ENCODE peak calls at places on chromosomes 4 and X, in six cellular contexts. M is K562, Y is HepG2, N is GM12878, K is H1, U is GM12891. T is an unnamed sample.
A peak's percentile ranks its signal among the peaks of the same experiment; 100 is the strongest.

GRCh38 chr4:121376097-121376496 is 4.7 kb downstream of the QRFPR start:
- DNase-seq in M (no peak), Y (no peak), N (no peak), K (no peak), U (no peak), T (no peak)

GRCh38 chr4:680931-681645 is 6.7 kb downstream of the MYL5 start:
- DNase-seq in M (peak; percentile 87), Y (no peak), N (no peak), K (peak; percentile 75), U (no peak), T (peak; percentile 78)

GRCh38 chr4:166198921-166199320 is 325.9 kb downstream of the TLL1 start:
- DNase-seq in M (no peak), Y (no peak), N (no peak), K (no peak), U (no peak), T (no peak)

GRCh38 chrX:14083783-14084182 is 54.1 kb upstream of the GEMIN8 start:
- DNase-seq in M (no peak), Y (no peak), N (no peak), K (no peak), U (no peak), T (no peak)

GRCh38 chr4:174523003-174523693 is 860 bp upstream of the HPGD start:
- DNase-seq in M (peak; percentile 21), Y (no peak), N (no peak), K (no peak), U (no peak), T (no peak)

GRCh38 chr4:3019471-3019870 is 54.9 kb downstream of the HTT-AS start:
- DNase-seq in M (no peak), Y (no peak), N (no peak), K (no peak), U (no peak), T (no peak)

GRCh38 chrX:19689170-19689814 is 174.0 kb upstream of the MAP3K15 start:
- DNase-seq in M (no peak), Y (no peak), N (no peak), K (no peak), U (no peak), T (no peak)

GRCh38 chr4:10100734-10101216 is 15.8 kb downstream of the WDR1 start:
- DNase-seq in M (no peak), Y (no peak), N (no peak), K (no peak), U (no peak), T (no peak)

GRCh38 chrX:93422693-93423092 is 250.7 kb downstream of the NAP1L3 start:
- DNase-seq in M (peak; percentile 3), Y (peak; percentile 0), N (no peak), K (no peak), U (no peak), T (no peak)

GRCh38 chr4:105206214-105206613 is 59.5 kb downstream of the TET2 start:
- DNase-seq in M (no peak), Y (no peak), N (no peak), K (no peak), U (no peak), T (no peak)

GRCh38 chrX:138711399-138712347 is at the start of gene FGF13:
- DNase-seq in M (no peak), Y (peak; percentile 0), N (no peak), K (peak; percentile 60), U (no peak), T (peak; percentile 11)

GRCh38 chrX:17377795-17378194 is 2.8 kb downstream of the NHS start:
- DNase-seq in M (no peak), Y (no peak), N (no peak), K (no peak), U (no peak), T (no peak)

GRCh38 chr4:123869517-123870282 is 473.1 kb downstream of the SPRY1 start:
- DNase-seq in M (no peak), Y (no peak), N (no peak), K (no peak), U (no peak), T (no peak)

GRCh38 chr4:43330288-43330687 is 437.8 kb downstream of the GRXCR1 start:
- DNase-seq in M (no peak), Y (no peak), N (no peak), K (no peak), U (no peak), T (no peak)

GRCh38 chr4:43842594-43842993 is 606.0 kb downstream of the KCTD8 start:
- DNase-seq in M (no peak), Y (no peak), N (no peak), K (no peak), U (no peak), T (no peak)

GRCh38 chrX:8036914-8037313 is 109.7 kb upstream of the PNPLA4 start:
- DNase-seq in M (no peak), Y (no peak), N (no peak), K (no peak), U (no peak), T (no peak)

GRCh38 chr4:146105464-146105863 is 70.1 kb upstream of the LSM6 start:
- DNase-seq in M (no peak), Y (no peak), N (no peak), K (no peak), U (no peak), T (no peak)

GRCh38 chr4:119581480-119581879 is 47.1 kb downstream of the PDE5A start:
- DNase-seq in M (no peak), Y (no peak), N (no peak), K (no peak), U (no peak), T (no peak)

GRCh38 chrX:47771473-47771872 is 65.2 kb upstream of the ZNF81 start:
- DNase-seq in M (no peak), Y (no peak), N (no peak), K (no peak), U (no peak), T (no peak)

GRCh38 chrX:86051741-86052140 is 4.4 kb upstream of the CHM start:
- DNase-seq in M (no peak), Y (no peak), N (no peak), K (no peak), U (no peak), T (no peak)

GRCh38 chrX:153910446-153910845 is 6.0 kb downstream of the AVPR2 start:
- DNase-seq in M (no peak), Y (no peak), N (no peak), K (no peak), U (no peak), T (no peak)

GRCh38 chrX:153908219-153908875 is 3.9 kb downstream of the AVPR2 start:
- DNase-seq in M (no peak), Y (no peak), N (no peak), K (no peak), U (no peak), T (no peak)

GRCh38 chrX:153911798-153912197 is 7.3 kb downstream of the AVPR2 start:
- DNase-seq in M (no peak), Y (no peak), N (no peak), K (no peak), U (no peak), T (no peak)

GRCh38 chrX:153909024-153909979 is 4.8 kb downstream of the AVPR2 start:
- DNase-seq in M (peak; percentile 67), Y (peak; percentile 10), N (no peak), K (no peak), U (no peak), T (no peak)

DNA sequence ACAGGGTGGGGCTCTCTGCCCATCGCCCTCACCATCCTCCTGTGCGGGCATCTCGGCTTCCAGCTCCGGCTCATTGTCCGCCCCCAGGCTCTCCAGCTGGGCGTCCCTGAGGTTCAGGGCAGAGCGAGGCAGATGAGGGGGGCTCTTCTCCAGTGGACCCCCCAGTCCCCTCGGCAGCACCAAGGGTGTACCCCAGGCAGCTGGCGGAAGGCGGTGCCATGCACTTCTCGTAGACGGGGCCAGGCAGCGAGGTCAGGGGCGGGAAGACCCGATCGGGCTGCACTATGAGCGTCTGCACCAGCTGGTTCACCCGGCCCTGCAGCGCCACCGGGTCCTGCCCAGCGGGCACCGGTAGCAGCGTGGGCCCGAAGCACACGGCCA is 5.5 kb downstream of the AVPR2 start:
- DNase-seq in M (no peak), Y (no peak), N (no peak), K (no peak), U (no peak), T (no peak)
- TF ChIP-seq TAF1 in M (no peak), Y (no peak), N (no peak), K (no peak), U (no peak), T (no peak)

GRCh38 chrX:106752101-106752678 is 25.7 kb downstream of the RNF128 start:
- DNase-seq in M (no peak), Y (no peak), N (no peak), K (no peak), U (no peak), T (no peak)
- TF ChIP-seq POLR2A in M (no peak), Y (no peak), N (no peak), K (no peak), U (no peak), T (no peak)

GRCh38 chrX:132786217-132786616 is 172.2 kb downstream of the HS6ST2 start:
- DNase-seq in M (no peak), Y (no peak), N (no peak), K (no peak), U (no peak), T (no peak)
- TF ChIP-seq TAF1 in M (no peak), Y (no peak), N (no peak), K (no peak), U (no peak), T (no peak)

DNA sequence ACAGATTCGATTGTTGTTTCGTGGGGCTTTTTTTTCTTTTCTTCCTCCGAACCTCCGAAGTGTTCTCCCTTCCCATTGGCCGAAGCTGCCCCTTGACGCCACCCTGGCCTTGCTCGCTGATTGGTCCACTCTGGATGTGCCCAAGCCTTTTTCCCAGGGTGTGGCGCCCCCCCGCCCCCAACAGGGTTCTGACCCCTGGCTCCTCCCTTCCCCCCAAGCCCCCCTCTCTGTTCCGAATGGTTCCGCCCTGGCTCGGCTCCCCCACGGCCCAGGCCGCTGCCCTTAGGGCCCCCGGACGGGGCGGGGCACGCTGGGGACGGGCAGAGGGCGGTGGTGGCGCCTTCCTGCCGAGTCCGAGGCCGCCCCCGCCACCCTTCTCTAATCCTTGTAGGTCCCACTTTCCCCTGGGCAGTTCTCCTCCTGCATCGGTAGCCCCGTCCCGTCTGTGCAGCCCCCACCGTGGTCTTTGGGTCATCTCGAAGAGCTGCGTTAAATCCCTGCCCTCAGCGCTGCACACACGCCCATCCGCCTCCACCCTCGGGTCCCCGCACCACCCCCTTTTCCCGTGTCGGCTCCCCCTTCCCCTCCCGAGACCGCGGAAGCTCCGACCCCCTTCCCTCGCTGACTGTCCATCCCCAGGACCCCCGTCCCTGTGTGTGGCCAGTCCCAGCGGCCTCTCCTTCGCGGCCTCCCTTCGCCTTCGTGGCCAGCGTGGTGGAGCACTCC is 25.6 kb downstream of the UTP14A start:
- DNase-seq in M (peak; percentile 94), Y (peak; percentile 62), N (peak; percentile 55), K (peak; percentile 82), U (peak; percentile 71), T (peak; percentile 68)
- TF ChIP-seq POLR2A in M (peak; percentile 67), Y (no peak), N (peak; percentile 49), K (no peak), U (no peak), T (no peak)

DNA sequence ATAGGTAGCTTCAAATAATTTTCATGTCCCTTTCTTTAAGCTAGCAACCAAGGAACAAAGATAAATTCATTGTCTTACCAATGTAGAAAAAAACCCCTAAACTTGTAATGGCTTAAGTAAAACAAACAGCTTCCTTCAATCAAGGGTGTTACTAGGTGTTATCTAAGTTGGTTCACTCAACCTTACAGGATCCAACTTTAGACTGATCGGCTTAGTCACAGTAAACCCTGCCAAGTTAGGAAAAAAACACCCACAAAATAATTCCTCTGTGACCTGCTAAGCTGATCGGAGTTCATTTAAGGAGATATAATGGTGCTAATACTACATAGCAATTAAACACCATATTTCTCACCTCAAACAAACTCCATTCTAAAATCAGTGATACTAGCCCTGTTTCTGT is 10.1 kb downstream of the AIFM1 start:
- DNase-seq in M (no peak), Y (no peak), N (no peak), K (no peak), U (no peak), T (no peak)
- TF ChIP-seq TAF1 in M (no peak), Y (no peak), N (no peak), K (no peak), U (no peak), T (no peak)